ENCODE peak calls at places on chromosome 20, in nine cellular contexts. P is pancreas, V is AG04450, D is tibial nerve, N is fibroblast of mammary gland, H is brain microvascular endothelial cell, S is heart right ventricle, Q is cardiac muscle cell, W is astrocyte of the cerebellum. L is an unnamed sample.

GRCh38 chr20:17617868-17618672 is 48.2 kb downstream of the DSTN start:
- DNase-seq in D (no peak), H (no peak), P (peak), W (no peak), S (no peak), Q (no peak), N (no peak), V (no peak), L (no peak)

GRCh38 chr20:5776074-5776473 is 25.9 kb downstream of the SHLD1 start:
- DNase-seq in P (no peak), Q (no peak), N (no peak), S (no peak), D (no peak), V (no peak), W (no peak), H (no peak), L (no peak)

GRCh38 chr20:56245761-56246160 is 2.8 kb upstream of the MC3R start:
- DNase-seq in N (peak), D (no peak), V (no peak), Q (no peak), P (no peak), S (no peak), W (no peak), H (no peak), L (no peak)

GRCh38 chr20:7976015-7976414 is 35.8 kb upstream of the HAO1 start:
- DNase-seq in V (no peak), N (peak), P (no peak), D (no peak), H (no peak), S (no peak), Q (no peak), W (no peak), L (no peak)

GRCh38 chr20:58854638-58855471 is 2.3 kb downstream of the GNAS start:
- DNase-seq in P (no peak), Q (no peak), H (no peak), W (no peak), V (no peak), D (no peak), S (no peak), N (no peak), L (no peak)

GRCh38 chr20:25030649-25031026 is 27.3 kb downstream of the ACSS1 start:
- DNase-seq in N (no peak), H (no peak), D (no peak), W (no peak), S (no peak), Q (no peak), P (no peak), V (no peak), L (no peak)

GRCh38 chr20:57797401-57797800 is 87.6 kb upstream of the PMEPA1 start:
- DNase-seq in V (no peak), Q (no peak), D (no peak), P (no peak), S (no peak), H (no peak), N (no peak), W (no peak), L (no peak)

GRCh38 chr20:39245685-39246311 is 283.7 kb downstream of the DHX35 start:
- DNase-seq in V (no peak), P (no peak), H (no peak), N (no peak), S (no peak), Q (no peak), D (no peak), W (no peak), L (no peak)

GRCh38 chr20:5095931-5096330 is 23.8 kb downstream of the PCNA start:
- DNase-seq in Q (no peak), S (no peak), D (no peak), H (no peak), N (no peak), P (no peak), W (no peak), V (no peak), L (no peak)

GRCh38 chr20:54560357-54560756 is 85.0 kb downstream of the DOK5 start:
- DNase-seq in H (no peak), V (no peak), D (no peak), S (no peak), Q (no peak), N (peak), P (no peak), W (no peak), L (no peak)

GRCh38 chr20:23142162-23143050 is 56.3 kb upstream of the CD93 start:
- DNase-seq in N (no peak), S (no peak), W (no peak), D (no peak), V (no peak), H (no peak), P (no peak), Q (no peak), L (no peak)

GRCh38 chr20:24445510-24446170 is 23.8 kb upstream of the SYNDIG1 start:
- DNase-seq in P (no peak), N (no peak), Q (peak), W (no peak), H (no peak), V (no peak), D (no peak), S (no peak), L (no peak)

GRCh38 chr20:51525241-51526104 is 17.0 kb downstream of the NFATC2 start:
- DNase-seq in W (no peak), H (no peak), D (no peak), S (no peak), Q (no peak), P (no peak), N (no peak), V (no peak), L (no peak)

GRCh38 chr20:56343861-56344381 is 14.9 kb upstream of the FAM210B start:
- DNase-seq in D (no peak), S (peak), H (peak), N (peak), Q (peak), V (no peak), W (peak), P (peak), L (no peak)

GRCh38 chr20:36052117-36052513 is 83.7 kb downstream of the CNBD2 start:
- DNase-seq in N (no peak), D (no peak), P (no peak), V (no peak), Q (no peak), H (no peak), S (no peak), W (no peak), L (no peak)

GRCh38 chr20:46520976-46521579 is 7.7 kb upstream of the ZNF334 start:
- DNase-seq in H (peak), N (peak), V (peak), D (peak), P (peak), S (no peak), Q (peak), W (peak), L (no peak)

GRCh38 chr20:54167909-54168872 is 5.6 kb downstream of the CYP24A1 start:
- DNase-seq in Q (no peak), P (no peak), H (no peak), V (no peak), S (no peak), W (no peak), N (peak), D (no peak), L (no peak)

GRCh38 chr20:58112017-58112781 is 116.3 kb downstream of the ANKRD60 start:
- DNase-seq in V (no peak), Q (no peak), D (no peak), N (peak), P (no peak), S (no peak), H (peak), W (no peak), L (no peak)

GRCh38 chr20:31867011-31867410 is 3.3 kb downstream of the DUSP15 start:
- DNase-seq in W (no peak), H (no peak), S (no peak), D (no peak), N (no peak), V (no peak), Q (no peak), P (no peak), L (no peak)

GRCh38 chr20:16216227-16217210 is 356.7 kb downstream of the KIF16B start:
- DNase-seq in W (no peak), N (no peak), P (no peak), D (no peak), S (no peak), Q (no peak), H (peak), V (no peak), L (no peak)

GRCh38 chr20:986733-987355 is 15.3 kb downstream of the RSPO4 start:
- DNase-seq in W (no peak), P (no peak), V (no peak), H (no peak), S (no peak), N (no peak), Q (no peak), D (no peak), L (no peak)

GRCh38 chr20:23164176-23164601 is 78.1 kb upstream of the CD93 start:
- DNase-seq in N (no peak), H (no peak), S (no peak), P (no peak), Q (no peak), W (no peak), D (peak), V (no peak), L (no peak)

GRCh38 chr20:56629464-56630085 is 469 bp downstream of the TFAP2C start:
- DNase-seq in S (no peak), N (no peak), P (no peak), H (no peak), Q (peak), W (no peak), D (no peak), V (no peak), L (no peak)

GRCh38 chr20:44969320-44969879 is 3.1 kb downstream of the STK4 start:
- DNase-seq in S (no peak), D (no peak), W (no peak), V (no peak), Q (no peak), P (no peak), H (peak), N (peak), L (no peak)

GRCh38 chr20:41512624-41513023 is 105.6 kb downstream of the CHD6 start:
- DNase-seq in P (no peak), Q (no peak), V (no peak), N (no peak), W (no peak), S (no peak), H (no peak), D (no peak), L (no peak)

GRCh38 chr20:51510169-51510568 is 32.4 kb downstream of the NFATC2 start:
- DNase-seq in W (no peak), V (no peak), H (no peak), D (no peak), Q (peak), N (no peak), S (no peak), P (no peak), L (no peak)

GRCh38 chr20:8647868-8648495 is 420.9 kb upstream of the PLCB4 start:
- DNase-seq in H (no peak), Q (no peak), P (no peak), S (peak), W (no peak), V (no peak), D (no peak), N (peak), L (no peak)

GRCh38 chr20:57999465-58000111 is 228.9 kb downstream of the ANKRD60 start:
- DNase-seq in H (no peak), W (no peak), P (no peak), D (peak), N (no peak), S (no peak), V (no peak), Q (no peak), L (no peak)

GRCh38 chr20:13202553-13202952 is 18.5 kb upstream of the ISM1 start:
- DNase-seq in W (no peak), P (no peak), Q (no peak), S (no peak), D (no peak), N (no peak), H (no peak), V (no peak), L (no peak)

GRCh38 chr20:32965581-32966373 is 38.5 kb downstream of the SUN5 start:
- DNase-seq in D (peak), S (no peak), Q (no peak), H (no peak), P (peak), N (no peak), V (no peak), W (no peak), L (no peak)

GRCh38 chr20:35828434-35828833 is 56.6 kb downstream of the PHF20 start:
- DNase-seq in S (peak), W (no peak), V (no peak), Q (peak), N (no peak), H (no peak), D (no peak), P (no peak), L (no peak)

GRCh38 chr20:19644085-19644484 is 114.0 kb upstream of the RIN2 start:
- DNase-seq in S (no peak), Q (no peak), D (no peak), N (no peak), V (no peak), W (no peak), P (no peak), H (no peak), L (no peak)

GRCh38 chr20:31835977-31836852 is 9.2 kb downstream of the FOXS1 start:
- DNase-seq in P (peak), S (peak), D (peak), V (peak), Q (no peak), N (peak), W (peak), H (peak), L (no peak)

GRCh38 chr20:48456361-48457184 is 371.2 kb downstream of the PREX1 start:
- DNase-seq in V (no peak), Q (no peak), S (no peak), W (no peak), D (no peak), P (no peak), H (no peak), N (no peak), L (no peak)

GRCh38 chr20:32538526-32538918 is 46.6 kb downstream of the NOL4L start:
- DNase-seq in N (no peak), W (no peak), D (no peak), Q (peak), H (peak), P (no peak), S (no peak), V (no peak), L (no peak)

GRCh38 chr20:24663496-24663895 is 194.1 kb downstream of the SYNDIG1 start:
- DNase-seq in W (no peak), D (no peak), N (no peak), V (no peak), S (no peak), P (no peak), H (no peak), Q (no peak), L (no peak)

GRCh38 chr20:7379621-7380220 is 560.5 kb downstream of the HAO1 start:
- DNase-seq in P (no peak), H (no peak), S (no peak), Q (no peak), V (no peak), D (no peak), N (peak), W (no peak), L (no peak)

GRCh38 chr20:38165089-38165965 is at the start of gene TGM2:
- DNase-seq in N (peak), S (peak), V (no peak), D (no peak), H (peak), P (peak), Q (peak), W (no peak), L (no peak)
- TF ChIP-seq CTCF in N (peak), S (peak), V (peak), D (peak), H (peak), P (peak), Q (peak), W (peak), L (peak)

GRCh38 chr20:62062661-62063600 is 2.8 kb downstream of the TAF4 start:
- DNase-seq in S (no peak), D (no peak), N (no peak), Q (no peak), W (no peak), H (no peak), P (no peak), V (no peak), L (no peak)
- H3K4me3 ChIP-seq in S (peak), D (no peak), N (no peak), Q (no peak), W (peak), H (peak), P (no peak), V (peak), L (no peak)

DNA sequence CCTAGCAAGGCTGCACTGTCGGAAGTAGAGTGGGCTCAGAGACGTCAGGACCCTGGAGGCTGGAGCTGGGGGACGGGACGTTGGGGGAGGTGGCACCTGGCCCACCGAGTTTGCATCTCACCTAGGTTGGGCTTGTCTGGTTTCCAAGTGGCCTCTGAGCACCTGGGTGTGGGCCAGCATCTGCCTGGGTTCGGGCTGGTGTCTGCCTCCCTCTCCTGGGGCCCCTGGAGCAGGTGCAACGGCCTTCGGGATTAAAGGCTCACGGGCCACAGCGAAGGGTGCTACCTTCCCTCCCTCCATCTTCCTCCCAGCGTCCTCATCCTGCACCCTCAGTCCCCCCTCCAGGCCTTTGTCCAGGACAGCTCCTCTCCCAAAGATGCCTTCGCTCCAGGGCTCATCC is 6.0 kb downstream of the HRH3 start:
- DNase-seq in H (no peak), Q (no peak), S (no peak), N (no peak), D (no peak), P (no peak), V (no peak), W (no peak), L (no peak)
- TF ChIP-seq CTCF in H (no peak), Q (no peak), S (no peak), N (no peak), D (no peak), P (no peak), V (no peak), W (no peak), L (no peak)

GRCh38 chr20:9884061-9884460 is 45.2 kb upstream of the PAK5 start:
- DNase-seq in P (no peak), S (no peak), V (no peak), N (no peak), W (no peak), H (no peak), Q (no peak), D (no peak), L (no peak)

GRCh38 chr20:9886227-9886626 is 47.4 kb upstream of the PAK5 start:
- DNase-seq in Q (no peak), P (no peak), H (peak), N (peak), D (no peak), V (no peak), S (no peak), W (no peak), L (no peak)

GRCh38 chr20:9884666-9885065 is 45.8 kb upstream of the PAK5 start:
- DNase-seq in W (no peak), V (no peak), Q (peak), D (no peak), S (no peak), P (no peak), H (no peak), N (peak), L (no peak)

GRCh38 chr20:9889270-9889981 is 50.5 kb upstream of the PAK5 start:
- DNase-seq in H (no peak), S (no peak), N (no peak), D (no peak), Q (no peak), P (no peak), V (no peak), W (no peak), L (no peak)
- H3K4me3 ChIP-seq in H (no peak), S (no peak), N (no peak), D (no peak), Q (no peak), P (no peak), V (no peak), W (no peak), L (no peak)

GRCh38 chr20:61663521-61664425 is 401.9 kb downstream of the TAF4 start:
- DNase-seq in D (no peak), S (no peak), H (no peak), Q (no peak), P (no peak), V (no peak), N (no peak), W (no peak), L (no peak)

GRCh38 chr20:61661025-61661424 is 404.7 kb downstream of the TAF4 start:
- DNase-seq in H (no peak), Q (no peak), W (no peak), N (no peak), V (no peak), P (no peak), S (no peak), D (no peak), L (no peak)

GRCh38 chr20:61662946-61663460 is 402.7 kb downstream of the TAF4 start:
- DNase-seq in W (no peak), N (no peak), V (no peak), D (no peak), P (no peak), S (no peak), H (no peak), Q (no peak), L (no peak)

GRCh38 chr20:61661583-61661982 is 404.1 kb downstream of the TAF4 start:
- DNase-seq in Q (no peak), H (no peak), S (no peak), W (no peak), N (no peak), P (no peak), V (no peak), D (no peak), L (no peak)

GRCh38 chr20:61662226-61662945 is 403.3 kb downstream of the TAF4 start:
- DNase-seq in H (no peak), W (no peak), S (no peak), D (no peak), P (no peak), Q (no peak), V (no peak), N (no peak), L (no peak)
- TF ChIP-seq CTCF in H (peak), W (no peak), S (no peak), D (no peak), P (no peak), Q (no peak), V (peak), N (peak), L (peak)

DNA sequence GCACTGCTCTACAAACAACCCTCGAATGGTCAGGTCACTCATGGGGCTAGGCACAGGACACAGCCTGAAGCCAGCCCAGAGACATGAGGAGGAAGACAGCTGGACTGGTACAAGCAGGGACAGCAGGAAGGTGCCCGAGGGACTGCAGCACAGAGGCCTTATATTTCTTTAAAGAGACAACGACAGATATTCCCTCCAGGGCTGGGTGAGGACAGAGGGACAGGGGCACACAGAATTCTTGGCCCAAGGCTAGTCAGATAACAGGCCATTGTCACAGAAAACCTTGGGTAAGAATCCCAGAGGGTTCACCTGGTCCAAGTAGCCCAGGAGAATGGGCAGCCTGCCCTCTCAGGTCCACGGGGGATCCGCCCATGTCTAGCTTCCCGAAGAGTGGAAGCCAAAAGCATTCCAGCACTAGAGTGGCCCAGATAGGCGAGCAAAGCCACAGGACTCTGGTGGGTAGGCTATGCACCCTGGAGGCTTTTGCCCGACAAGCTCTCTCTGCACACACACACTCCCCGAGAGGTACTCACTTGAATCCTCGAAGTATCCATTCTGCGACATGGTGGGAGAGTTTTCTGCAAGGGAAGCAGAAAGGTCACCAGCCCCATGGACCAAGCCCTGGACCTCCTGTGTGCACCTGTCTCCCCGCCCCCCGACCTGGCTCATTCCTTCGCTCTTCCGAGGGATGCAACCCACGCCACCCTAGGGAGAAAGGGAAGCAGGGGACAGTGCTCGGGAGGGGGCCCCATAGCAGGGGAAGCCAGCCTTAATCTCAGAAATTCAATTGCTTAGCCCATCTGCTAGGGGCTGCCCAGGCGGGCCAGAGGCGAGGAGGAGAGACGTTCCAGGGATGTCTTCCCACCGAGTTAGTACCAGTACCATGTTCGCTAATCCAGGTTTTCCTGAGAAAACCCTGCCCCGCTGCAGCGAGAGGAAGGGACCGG is 1.7 kb downstream of the SLC4A11 start:
- DNase-seq in S (no peak), V (no peak), N (no peak), H (no peak), P (no peak), W (no peak), Q (no peak), D (no peak), L (no peak)
- H3K4me3 ChIP-seq in S (no peak), V (no peak), N (no peak), H (no peak), P (no peak), W (no peak), Q (no peak), D (no peak), L (no peak)

GRCh38 chr20:49541733-49542513 is 26.0 kb downstream of the PTGIS start:
- DNase-seq in V (peak), S (peak), D (peak), H (peak), P (peak), Q (peak), N (peak), W (peak), L (no peak)
- TF ChIP-seq CTCF in V (peak), S (peak), D (peak), H (peak), P (peak), Q (peak), N (peak), W (peak), L (peak)